ENCODE peak calls at places on chromosome 7, in six cellular contexts. One of them, this sample, is unnamed.

GRCh38 chr7:767941-768729 is 41.1 kb upstream of the PRKAR1B start:
- DNase-seq in HCT116: no peak
- DNase-seq in GM12891: no peak
- DNase-seq in Peyer's patch: no peak
- DNase-seq in spleen: peak
- DNase-seq in gastrocnemius medialis: peak
- DNase-seq in this sample: no peak

GRCh38 chr7:151676759-151677158 is 157.1 kb upstream of the RHEB start:
- DNase-seq in HCT116: no peak
- DNase-seq in Peyer's patch: no peak
- DNase-seq in GM12891: no peak
- DNase-seq in spleen: no peak
- DNase-seq in gastrocnemius medialis: no peak
- DNase-seq in this sample: no peak

GRCh38 chr7:128783143-128783799 is 7.7 kb upstream of the OPN1SW start:
- DNase-seq in gastrocnemius medialis: peak
- DNase-seq in HCT116: peak
- DNase-seq in GM12891: no peak
- DNase-seq in Peyer's patch: peak
- DNase-seq in spleen: no peak
- DNase-seq in this sample: peak

GRCh38 chr7:45681596-45682357 is 107.6 kb downstream of the ADCY1 start:
- DNase-seq in spleen: peak
- DNase-seq in Peyer's patch: peak
- DNase-seq in HCT116: no peak
- DNase-seq in gastrocnemius medialis: no peak
- DNase-seq in GM12891: no peak
- DNase-seq in this sample: no peak

GRCh38 chr7:2928256-2928612 is 84.1 kb upstream of the GNA12 start:
- DNase-seq in spleen: no peak
- DNase-seq in Peyer's patch: peak
- DNase-seq in GM12891: no peak
- DNase-seq in HCT116: no peak
- DNase-seq in gastrocnemius medialis: no peak
- DNase-seq in this sample: no peak

GRCh38 chr7:391411-391951 is 101.5 kb downstream of the FOXL3 start:
- DNase-seq in GM12891: no peak
- DNase-seq in HCT116: no peak
- DNase-seq in Peyer's patch: peak
- DNase-seq in spleen: peak
- DNase-seq in gastrocnemius medialis: peak
- DNase-seq in this sample: no peak

GRCh38 chr7:105185290-105186010 is 171.4 kb downstream of the KMT2E start:
- DNase-seq in spleen: no peak
- DNase-seq in Peyer's patch: no peak
- DNase-seq in gastrocnemius medialis: no peak
- DNase-seq in GM12891: no peak
- DNase-seq in HCT116: no peak
- DNase-seq in this sample: no peak

GRCh38 chr7:112211348-112211907 is 4.9 kb downstream of the ZNF277 start:
- DNase-seq in HCT116: no peak
- DNase-seq in GM12891: no peak
- DNase-seq in gastrocnemius medialis: no peak
- DNase-seq in spleen: no peak
- DNase-seq in Peyer's patch: no peak
- DNase-seq in this sample: no peak

GRCh38 chr7:38274493-38274892 is 1.1 kb upstream of the TARP start:
- DNase-seq in spleen: no peak
- DNase-seq in gastrocnemius medialis: no peak
- DNase-seq in HCT116: no peak
- DNase-seq in Peyer's patch: no peak
- DNase-seq in GM12891: no peak
- DNase-seq in this sample: no peak

GRCh38 chr7:10076661-10077300 is 896.9 kb upstream of the PHF14 start:
- DNase-seq in spleen: no peak
- DNase-seq in GM12891: no peak
- DNase-seq in Peyer's patch: no peak
- DNase-seq in gastrocnemius medialis: no peak
- DNase-seq in HCT116: no peak
- DNase-seq in this sample: no peak

GRCh38 chr7:105769951-105770628 is 106.3 kb downstream of the ATXN7L1 start:
- DNase-seq in HCT116: peak
- DNase-seq in GM12891: no peak
- DNase-seq in Peyer's patch: no peak
- DNase-seq in spleen: peak
- DNase-seq in gastrocnemius medialis: no peak
- DNase-seq in this sample: no peak

GRCh38 chr7:7883394-7883793 is 85.2 kb upstream of the GLCCI1 start:
- DNase-seq in GM12891: no peak
- DNase-seq in gastrocnemius medialis: no peak
- DNase-seq in spleen: no peak
- DNase-seq in Peyer's patch: no peak
- DNase-seq in HCT116: no peak
- DNase-seq in this sample: no peak

GRCh38 chr7:157409149-157409752 is 72.4 kb downstream of the DNAJB6 start:
- DNase-seq in Peyer's patch: no peak
- DNase-seq in gastrocnemius medialis: no peak
- DNase-seq in GM12891: no peak
- DNase-seq in spleen: no peak
- DNase-seq in HCT116: no peak
- DNase-seq in this sample: no peak

GRCh38 chr7:25496394-25497103 is 268.3 kb upstream of the NPVF start:
- DNase-seq in HCT116: no peak
- DNase-seq in GM12891: no peak
- DNase-seq in gastrocnemius medialis: no peak
- DNase-seq in Peyer's patch: no peak
- DNase-seq in spleen: no peak
- DNase-seq in this sample: no peak

GRCh38 chr7:93011351-93012294 is 106.2 kb downstream of the SAMD9 start:
- DNase-seq in spleen: no peak
- DNase-seq in Peyer's patch: no peak
- DNase-seq in HCT116: no peak
- DNase-seq in gastrocnemius medialis: no peak
- DNase-seq in GM12891: no peak
- DNase-seq in this sample: no peak

GRCh38 chr7:151849879-151850260 is 27.0 kb downstream of the PRKAG2 start:
- DNase-seq in spleen: no peak
- DNase-seq in GM12891: no peak
- DNase-seq in Peyer's patch: no peak
- DNase-seq in HCT116: no peak
- DNase-seq in gastrocnemius medialis: no peak
- DNase-seq in this sample: no peak

GRCh38 chr7:37832194-37832593 is 16.2 kb upstream of the NME8 start:
- DNase-seq in GM12891: no peak
- DNase-seq in spleen: peak
- DNase-seq in gastrocnemius medialis: peak
- DNase-seq in Peyer's patch: peak
- DNase-seq in HCT116: no peak
- DNase-seq in this sample: peak

GRCh38 chr7:47979145-47979831 is at the start of gene HUS1:
- DNase-seq in GM12891: peak
- DNase-seq in HCT116: peak
- DNase-seq in spleen: peak
- DNase-seq in gastrocnemius medialis: peak
- DNase-seq in Peyer's patch: peak
- DNase-seq in this sample: peak

GRCh38 chr7:148058092-148058491 is 532.5 kb upstream of the C7orf33 start:
- DNase-seq in GM12891: no peak
- DNase-seq in spleen: no peak
- DNase-seq in gastrocnemius medialis: no peak
- DNase-seq in Peyer's patch: no peak
- DNase-seq in HCT116: no peak
- DNase-seq in this sample: no peak

GRCh38 chr7:81285142-81285871 is 366.5 kb upstream of the SEMA3C start:
- DNase-seq in GM12891: no peak
- DNase-seq in spleen: no peak
- DNase-seq in HCT116: peak
- DNase-seq in gastrocnemius medialis: no peak
- DNase-seq in Peyer's patch: no peak
- DNase-seq in this sample: no peak

GRCh38 chr7:47400741-47401206 is 181.1 kb downstream of the TNS3 start:
- DNase-seq in GM12891: no peak
- DNase-seq in Peyer's patch: no peak
- DNase-seq in HCT116: no peak
- DNase-seq in gastrocnemius medialis: peak
- DNase-seq in spleen: peak
- DNase-seq in this sample: no peak

GRCh38 chr7:156988605-156989185 is 21.8 kb downstream of the MNX1 start:
- DNase-seq in gastrocnemius medialis: no peak
- DNase-seq in GM12891: no peak
- DNase-seq in Peyer's patch: no peak
- DNase-seq in HCT116: no peak
- DNase-seq in spleen: no peak
- DNase-seq in this sample: no peak

GRCh38 chr7:101936612-101937231 is 119.3 kb downstream of the CUX1 start:
- DNase-seq in Peyer's patch: no peak
- DNase-seq in spleen: peak
- DNase-seq in gastrocnemius medialis: peak
- DNase-seq in HCT116: no peak
- DNase-seq in GM12891: no peak
- DNase-seq in this sample: no peak
- TF ChIP-seq POLR2A in Peyer's patch: no peak
- TF ChIP-seq POLR2A in spleen: no peak
- TF ChIP-seq POLR2A in gastrocnemius medialis: peak
- TF ChIP-seq POLR2A in HCT116: no peak
- TF ChIP-seq POLR2A in GM12891: no peak
- TF ChIP-seq POLR2A in this sample: no peak

GRCh38 chr7:107076781-107077698 is 32.5 kb downstream of the PRKAR2B start:
- DNase-seq in HCT116: no peak
- DNase-seq in spleen: no peak
- DNase-seq in GM12891: no peak
- DNase-seq in gastrocnemius medialis: no peak
- DNase-seq in Peyer's patch: no peak
- DNase-seq in this sample: peak
- TF ChIP-seq POLR2A in HCT116: no peak
- TF ChIP-seq POLR2A in spleen: no peak
- TF ChIP-seq POLR2A in GM12891: no peak
- TF ChIP-seq POLR2A in gastrocnemius medialis: no peak
- TF ChIP-seq POLR2A in Peyer's patch: no peak
- TF ChIP-seq POLR2A in this sample: no peak

DNA sequence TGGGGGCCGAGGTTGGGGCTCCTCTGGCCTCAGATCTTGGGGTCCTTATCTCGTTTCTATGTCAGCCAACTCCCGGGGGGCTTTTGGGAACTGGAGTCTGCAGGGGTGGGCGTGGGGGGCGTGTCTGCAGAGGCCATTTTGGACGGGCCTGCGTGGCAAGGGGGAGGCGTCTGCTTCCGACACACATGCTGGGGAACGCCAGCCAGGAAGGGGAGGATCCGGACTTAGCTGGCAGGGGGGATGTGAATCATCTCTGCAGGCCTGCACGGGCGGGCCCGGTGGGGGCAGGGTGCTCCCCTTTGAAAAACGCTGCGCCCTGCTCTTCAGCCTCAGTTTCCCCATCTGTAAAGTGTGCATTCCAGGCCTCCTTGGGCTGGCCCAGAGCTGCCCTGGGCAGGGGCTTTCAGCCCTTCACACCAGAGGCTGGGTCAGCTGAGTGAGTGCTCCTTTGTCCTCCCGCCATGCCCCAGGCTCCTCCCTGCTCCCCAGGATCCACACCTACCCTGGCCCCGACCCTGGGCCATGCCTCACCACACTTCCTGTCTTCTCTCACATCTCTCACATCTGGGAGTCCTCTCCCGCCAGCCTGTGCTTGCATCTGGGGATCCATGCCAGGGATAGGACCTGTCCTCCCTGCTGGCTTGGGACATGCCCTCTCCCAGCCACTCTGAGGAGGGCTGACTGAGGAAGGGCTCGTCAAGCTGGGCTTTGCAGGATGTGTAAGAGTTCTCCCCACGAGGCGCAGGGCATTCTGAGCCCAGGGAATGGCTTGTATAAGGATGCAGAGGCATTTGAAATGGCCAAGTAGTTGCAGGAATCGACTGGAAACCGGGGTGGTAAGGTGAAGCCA is 172.6 kb upstream of the TNRC18 start:
- DNase-seq in spleen: peak
- DNase-seq in HCT116: peak
- DNase-seq in Peyer's patch: peak
- DNase-seq in gastrocnemius medialis: peak
- DNase-seq in GM12891: peak
- DNase-seq in this sample: peak
- TF ChIP-seq POLR2A in spleen: no peak
- TF ChIP-seq POLR2A in HCT116: no peak
- TF ChIP-seq POLR2A in Peyer's patch: no peak
- TF ChIP-seq POLR2A in gastrocnemius medialis: no peak
- TF ChIP-seq POLR2A in GM12891: no peak
- TF ChIP-seq POLR2A in this sample: no peak

DNA sequence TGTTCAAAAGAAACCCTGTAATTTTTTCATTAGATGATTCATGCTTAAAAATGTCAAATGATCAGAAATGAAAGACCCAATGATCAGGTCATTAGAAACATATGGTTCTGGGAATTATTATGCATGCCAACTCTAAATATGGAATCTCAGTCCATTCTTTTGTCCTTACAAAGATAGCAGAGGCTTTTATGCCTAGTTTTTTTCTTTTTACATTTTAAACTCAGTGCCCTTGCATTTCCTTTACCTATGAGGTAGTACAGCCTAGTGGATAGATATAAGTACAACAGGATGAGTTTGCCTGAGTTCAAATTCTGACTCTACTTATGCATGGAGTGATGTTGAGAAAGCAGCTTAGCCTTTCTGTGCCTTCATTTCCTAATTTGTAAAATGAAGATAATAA is 392.9 kb downstream of the SUGCT start:
- DNase-seq in spleen: no peak
- DNase-seq in HCT116: no peak
- DNase-seq in Peyer's patch: no peak
- DNase-seq in GM12891: no peak
- DNase-seq in gastrocnemius medialis: no peak
- DNase-seq in this sample: no peak
- TF ChIP-seq POLR2A in spleen: no peak
- TF ChIP-seq POLR2A in HCT116: no peak
- TF ChIP-seq POLR2A in Peyer's patch: no peak
- TF ChIP-seq POLR2A in GM12891: no peak
- TF ChIP-seq POLR2A in gastrocnemius medialis: no peak
- TF ChIP-seq POLR2A in this sample: no peak

DNA sequence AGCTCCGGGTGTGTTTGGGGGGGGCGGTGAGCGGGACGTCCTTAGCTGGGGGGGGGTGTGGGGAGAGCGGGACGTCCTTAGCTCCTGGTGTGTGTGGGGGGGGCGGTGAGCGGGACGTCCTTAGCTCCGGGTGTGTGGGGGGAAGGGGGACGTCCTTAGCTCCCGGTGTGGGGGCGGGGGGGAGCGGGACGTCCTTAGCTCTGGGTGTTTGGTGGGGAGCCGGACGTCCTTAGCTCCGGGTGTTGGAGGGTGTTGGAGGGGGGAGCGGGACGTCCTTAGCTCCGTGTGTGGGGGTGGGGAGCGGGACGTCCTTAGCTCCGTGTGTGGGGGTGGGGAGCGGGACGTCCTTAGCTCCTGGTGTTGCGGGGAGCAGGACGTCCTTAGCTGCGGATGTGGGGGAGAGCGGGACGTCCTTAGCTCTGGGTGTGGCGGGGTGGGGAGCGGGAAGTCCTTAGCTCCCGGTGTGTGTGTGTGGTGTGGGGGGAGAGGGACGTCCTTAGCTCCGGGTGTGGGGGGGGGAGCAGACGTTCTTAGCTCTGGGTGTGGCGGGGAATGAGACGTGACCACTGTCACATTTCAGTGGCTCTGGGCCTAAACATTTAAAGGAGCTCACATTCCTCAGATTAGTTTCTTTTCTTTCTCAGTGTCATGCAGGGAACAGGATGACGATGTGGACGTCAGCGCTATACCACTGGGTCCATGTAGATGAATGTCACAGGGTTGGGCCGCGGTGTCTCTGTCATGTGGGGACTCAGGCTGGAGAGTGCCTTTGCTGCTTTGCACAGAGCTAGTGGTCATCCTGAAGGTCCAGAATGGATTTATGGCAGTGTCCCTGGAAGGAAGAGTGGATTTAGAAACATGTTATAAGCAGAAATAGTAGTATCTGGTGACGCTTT is 7.5 kb downstream of the DYNC2I1 start:
- DNase-seq in spleen: peak
- DNase-seq in GM12891: peak
- DNase-seq in gastrocnemius medialis: peak
- DNase-seq in HCT116: peak
- DNase-seq in Peyer's patch: peak
- DNase-seq in this sample: peak
- TF ChIP-seq POLR2A in spleen: no peak
- TF ChIP-seq POLR2A in GM12891: peak
- TF ChIP-seq POLR2A in gastrocnemius medialis: peak
- TF ChIP-seq POLR2A in HCT116: no peak
- TF ChIP-seq POLR2A in Peyer's patch: no peak
- TF ChIP-seq POLR2A in this sample: peak